ENCODE peak calls at places on chromosomes 3 and 15, in eight cellular contexts. N, Y, Z, K, G, X, O and C are unnamed samples.

GRCh38 chr3:157373783-157374182 is 62.9 kb upstream of the PTX3 start:
- DNase-seq in O (no peak), K (no peak), Z (peak; percentile 81), X (no peak), G (no peak), Y (no peak), N (no peak), C (no peak)

GRCh38 chr3:141334627-141335250 is 33.6 kb upstream of the ZBTB38 start:
- DNase-seq in N (no peak), G (no peak), K (no peak), Y (no peak), Z (no peak), X (no peak), O (no peak), C (no peak)

GRCh38 chr3:171459130-171459941 is 869 bp downstream of the TNIK start:
- DNase-seq in X (peak; percentile 46), G (peak; percentile 42), O (peak; percentile 41), N (peak; percentile 47), K (peak; percentile 8), Z (peak; percentile 42), Y (peak; percentile 16), C (peak; percentile 29)

GRCh38 chr15:63985221-63986184 is 60.8 kb downstream of the DAPK2 start:
- DNase-seq in N (no peak), Y (no peak), G (no peak), X (no peak), Z (peak; percentile 21), K (no peak), O (no peak), C (no peak)

GRCh38 chr3:113769551-113769950 is 22.7 kb downstream of the ATP6V1A start:
- DNase-seq in K (peak; percentile 67), G (no peak), X (no peak), Y (no peak), Z (peak; percentile 69), O (peak; percentile 30), N (no peak), C (peak; percentile 58)

GRCh38 chr3:53027254-53027844 is 18.5 kb downstream of the SFMBT1 start:
- DNase-seq in Z (peak; percentile 31), K (peak; percentile 26), G (no peak), N (no peak), O (no peak), X (no peak), Y (no peak), C (no peak)

GRCh38 chr15:100580414-100580813 is 21.6 kb downstream of the LINS1 start:
- DNase-seq in Z (no peak), G (no peak), K (no peak), Y (no peak), N (no peak), X (no peak), O (no peak), C (no peak)

GRCh38 chr3:42166662-42167300 is 75.6 kb downstream of the TRAK1 start:
- DNase-seq in O (no peak), Y (no peak), N (no peak), Z (no peak), K (no peak), G (no peak), X (no peak), C (no peak)

GRCh38 chr15:71752604-71753289 is 57.6 kb upstream of the NR2E3 start:
- DNase-seq in K (peak; percentile 100), X (no peak), Z (peak; percentile 98), N (peak; percentile 76), Y (peak; percentile 13), O (peak; percentile 74), G (no peak), C (peak; percentile 96)

GRCh38 chr15:74891469-74891868 is 1.6 kb downstream of the MPI start:
- DNase-seq in G (no peak), O (no peak), X (no peak), Z (no peak), K (no peak), Y (no peak), N (no peak), C (no peak)

GRCh38 chr15:42919794-42920280 is 741 bp downstream of the TTBK2 start:
- DNase-seq in N (no peak), G (peak; percentile 24), Z (peak; percentile 59), X (no peak), O (peak; percentile 53), K (peak; percentile 41), Y (no peak), C (peak; percentile 23)

GRCh38 chr3:126493731-126494130 is 18.0 kb upstream of the ZXDC start:
- DNase-seq in O (no peak), N (no peak), Z (no peak), K (peak; percentile 72), Y (no peak), G (no peak), X (no peak), C (no peak)

GRCh38 chr3:120369000-120369399 is 19.8 kb upstream of the LRRC58 start:
- DNase-seq in N (no peak), K (no peak), Y (no peak), G (no peak), Z (no peak), O (peak; percentile 41), X (no peak), C (no peak)

GRCh38 chr3:188242426-188243123 is 88.6 kb downstream of the LPP start:
- DNase-seq in Z (no peak), Y (no peak), K (peak; percentile 44), N (no peak), O (no peak), X (no peak), G (no peak), C (no peak)

GRCh38 chr3:156492801-156493261 is 62.1 kb downstream of the SSR3 start:
- DNase-seq in N (no peak), G (no peak), X (no peak), Y (no peak), Z (peak; percentile 43), K (peak; percentile 82), O (no peak), C (no peak)

GRCh38 chr15:62822228-62822627 is 220.3 kb upstream of the TPM1 start:
- DNase-seq in N (no peak), X (no peak), K (no peak), Z (no peak), G (no peak), O (no peak), Y (no peak), C (no peak)

GRCh38 chr15:35078221-35078915 is 6.7 kb downstream of the NANOGP8 start:
- DNase-seq in G (peak; percentile 12), N (no peak), Z (peak; percentile 64), O (peak; percentile 74), X (peak; percentile 8), Y (peak; percentile 29), K (peak; percentile 44), C (peak; percentile 62)

GRCh38 chr3:102574355-102574754 is 139.5 kb downstream of the ZPLD1 start:
- DNase-seq in Y (no peak), O (no peak), Z (no peak), N (no peak), K (no peak), X (no peak), G (no peak), C (no peak)

GRCh38 chr3:121545049-121545563 is 682 bp downstream of the POLQ start:
- DNase-seq in O (peak; percentile 7), Z (peak; percentile 16), X (no peak), Y (no peak), G (no peak), N (no peak), K (no peak), C (peak; percentile 13)

GRCh38 chr15:57158589-57158988 is 217.7 kb upstream of the CGNL1 start:
- DNase-seq in O (no peak), Y (no peak), Z (peak; percentile 68), N (no peak), K (peak; percentile 93), G (no peak), X (no peak), C (peak; percentile 64)

GRCh38 chr3:190345027-190345821 is 23.0 kb upstream of the CLDN1 start:
- DNase-seq in G (no peak), N (no peak), Z (peak; percentile 92), O (peak; percentile 49), K (peak; percentile 84), X (no peak), Y (no peak), C (peak; percentile 97)

GRCh38 chr15:72992733-72993321 is 59.4 kb upstream of the NEO1 start:
- DNase-seq in N (no peak), K (no peak), Z (no peak), G (no peak), X (no peak), Y (no peak), O (no peak), C (no peak)

GRCh38 chr3:62632510-62633294 is 242.5 kb downstream of the CADPS start:
- DNase-seq in Y (no peak), G (no peak), O (peak; percentile 6), K (no peak), Z (peak; percentile 7), N (no peak), X (no peak), C (peak; percentile 27)

GRCh38 chr3:113531826-113532697 is at the start of gene SIDT1:
- DNase-seq in O (peak; percentile 56), X (peak; percentile 11), K (no peak), G (peak; percentile 55), Z (peak; percentile 9), N (peak; percentile 68), Y (no peak), C (no peak)

GRCh38 chr3:126472277-126473006 is 3.2 kb downstream of the ZXDC start:
- DNase-seq in X (peak; percentile 32), G (no peak), K (peak; percentile 92), Y (no peak), O (peak; percentile 86), Z (peak; percentile 91), N (peak; percentile 85), C (peak; percentile 90)

GRCh38 chr3:41234823-41235722 is 35.8 kb downstream of the CTNNB1 start:
- DNase-seq in Z (peak; percentile 20), O (no peak), K (peak; percentile 38), Y (no peak), N (no peak), G (no peak), X (no peak), C (peak; percentile 18)

GRCh38 chr3:138256022-138256421 is 68.9 kb downstream of the ARMC8 start:
- DNase-seq in Y (no peak), G (no peak), O (no peak), Z (peak; percentile 8), N (no peak), K (peak; percentile 50), X (no peak), C (peak; percentile 11)

GRCh38 chr15:69976366-69976994 is 121.2 kb downstream of the TLE3 start:
- DNase-seq in Z (peak; percentile 63), O (peak; percentile 84), X (no peak), Y (peak; percentile 65), N (no peak), K (peak; percentile 36), G (peak; percentile 36), C (peak; percentile 15)

GRCh38 chr15:52870015-52870414 is 79.9 kb upstream of the ONECUT1 start:
- DNase-seq in Y (no peak), X (no peak), K (no peak), Z (no peak), O (no peak), N (no peak), G (no peak), C (no peak)

GRCh38 chr3:183117046-183117445 is 17.8 kb upstream of the MCCC1 start:
- DNase-seq in Y (no peak), X (no peak), O (no peak), N (no peak), Z (no peak), K (no peak), G (no peak), C (no peak)